ENCODE peak calls at places on chromosomes 13 and 19, in five cellular contexts. S, Y, F, V and J are unnamed samples.

GRCh38 chr19:41421314-41421713 is 5.9 kb downstream of the B3GNT8 start:
- DNase-seq in S (no peak), Y (no peak), F (no peak), V (no peak), J (no peak)

GRCh38 chr13:94710881-94711560 is 1.3 kb downstream of the SOX21 start:
- DNase-seq in S (peak; percentile 5), Y (no peak), F (peak; percentile 17), V (no peak), J (peak; percentile 93)

GRCh38 chr19:43895727-43896126 is 39.4 kb downstream of the ZNF45 start:
- DNase-seq in S (no peak), Y (no peak), F (no peak), V (no peak), J (no peak)

GRCh38 chr13:97369269-97369893 is 64.6 kb upstream of the RAP2A start:
- DNase-seq in S (no peak), Y (no peak), F (no peak), V (no peak), J (no peak)

GRCh38 chr13:30429721-30430694 is 7.7 kb downstream of the UBE2L5 start:
- DNase-seq in S (peak; percentile 76), Y (no peak), F (peak; percentile 92), V (peak; percentile 95), J (no peak)

GRCh38 chr13:22253107-22253506 is 582.2 kb downstream of the FGF9 start:
- DNase-seq in S (no peak), Y (no peak), F (no peak), V (no peak), J (no peak)

GRCh38 chr19:50412419-50412818 is 6.3 kb upstream of the SPIB start:
- DNase-seq in S (no peak), Y (no peak), F (no peak), V (no peak), J (no peak)

GRCh38 chr13:22128413-22129198 is 457.7 kb downstream of the FGF9 start:
- DNase-seq in S (no peak), Y (no peak), F (no peak), V (no peak), J (no peak)

GRCh38 chr19:29731331-29731850 is 16.3 kb upstream of the C19orf12 start:
- DNase-seq in S (no peak), Y (no peak), F (no peak), V (no peak), J (peak; percentile 66)

GRCh38 chr19:782195-783043 is 14.8 kb upstream of the PTBP1 start:
- DNase-seq in S (peak; percentile 89), Y (no peak), F (peak; percentile 46), V (peak; percentile 75), J (peak; percentile 93)

GRCh38 chr19:15331419-15332310 is 674 bp downstream of the BRD4 start:
- DNase-seq in S (peak; percentile 61), Y (peak; percentile 60), F (no peak), V (peak; percentile 33), J (no peak)

GRCh38 chr13:26600345-26600761 is 42.9 kb downstream of the WASF3 start:
- DNase-seq in S (no peak), Y (no peak), F (peak; percentile 6), V (peak; percentile 42), J (no peak)

GRCh38 chr19:44943801-44944249 is 1.8 kb downstream of the APOC4 start:
- DNase-seq in S (no peak), Y (peak; percentile 37), F (no peak), V (no peak), J (no peak)

GRCh38 chr19:41995959-41996797 is 2.1 kb upstream of the ATP1A3 start:
- DNase-seq in S (no peak), Y (no peak), F (no peak), V (no peak), J (no peak)

GRCh38 chr13:72221276-72221962 is 354.4 kb upstream of the DACH1 start:
- DNase-seq in S (peak; percentile 2), Y (no peak), F (peak; percentile 52), V (no peak), J (peak; percentile 72)

GRCh38 chr19:55939206-55939605 is 7.1 kb upstream of the NLRP13 start:
- DNase-seq in S (no peak), Y (no peak), F (no peak), V (no peak), J (no peak)

GRCh38 chr19:58563034-58563573 is 4.7 kb upstream of the UBE2M start:
- DNase-seq in S (peak; percentile 19), Y (peak; percentile 23), F (no peak), V (no peak), J (peak; percentile 84)

GRCh38 chr13:24851546-24851945 is 87.6 kb downstream of the RNF17 start:
- DNase-seq in S (no peak), Y (no peak), F (peak; percentile 90), V (peak; percentile 3), J (no peak)

GRCh38 chr13:40149611-40150283 is 494.3 kb downstream of the COG6 start:
- DNase-seq in S (peak; percentile 95), Y (no peak), F (no peak), V (peak; percentile 91), J (no peak)

GRCh38 chr19:40398417-40399056 is 8.6 kb upstream of the HIPK4 start:
- DNase-seq in S (no peak), Y (peak; percentile 38), F (peak; percentile 68), V (peak; percentile 55), J (no peak)

GRCh38 chr19:39828015-39828633 is 5.8 kb downstream of the DYRK1B start:
- DNase-seq in S (no peak), Y (no peak), F (no peak), V (no peak), J (peak; percentile 86)

GRCh38 chr13:40982772-40983171 is 36.3 kb downstream of the ELF1 start:
- DNase-seq in S (peak; percentile 93), Y (no peak), F (peak; percentile 39), V (peak; percentile 67), J (no peak)

GRCh38 chr13:90105881-90106496 is 1241.5 kb upstream of the MIR17HG start:
- DNase-seq in S (peak; percentile 78), Y (no peak), F (peak; percentile 41), V (peak; percentile 84), J (no peak)

GRCh38 chr19:17073869-17074627 is 1.2 kb downstream of the HAUS8 start:
- DNase-seq in S (no peak), Y (no peak), F (no peak), V (no peak), J (no peak)

GRCh38 chr13:20945952-20946383 is 43.4 kb upstream of the XPO4 start:
- DNase-seq in S (peak; percentile 18), Y (peak; percentile 18), F (no peak), V (peak; percentile 20), J (no peak)

GRCh38 chr19:30851646-30852045 is 479.5 kb downstream of the ZNF536 start:
- DNase-seq in S (no peak), Y (no peak), F (no peak), V (no peak), J (no peak)

GRCh38 chr13:99743079-99743478 is 228.5 kb downstream of the ZIC5 start:
- DNase-seq in S (no peak), Y (no peak), F (no peak), V (no peak), J (no peak)

GRCh38 chr19:33280351-33280921 is 21.9 kb downstream of the CEBPA start:
- DNase-seq in S (no peak), Y (no peak), F (no peak), V (no peak), J (no peak)
- TF ChIP-seq CTCF in S (no peak), Y (no peak), F (no peak), V (no peak), J (no peak)

DNA sequence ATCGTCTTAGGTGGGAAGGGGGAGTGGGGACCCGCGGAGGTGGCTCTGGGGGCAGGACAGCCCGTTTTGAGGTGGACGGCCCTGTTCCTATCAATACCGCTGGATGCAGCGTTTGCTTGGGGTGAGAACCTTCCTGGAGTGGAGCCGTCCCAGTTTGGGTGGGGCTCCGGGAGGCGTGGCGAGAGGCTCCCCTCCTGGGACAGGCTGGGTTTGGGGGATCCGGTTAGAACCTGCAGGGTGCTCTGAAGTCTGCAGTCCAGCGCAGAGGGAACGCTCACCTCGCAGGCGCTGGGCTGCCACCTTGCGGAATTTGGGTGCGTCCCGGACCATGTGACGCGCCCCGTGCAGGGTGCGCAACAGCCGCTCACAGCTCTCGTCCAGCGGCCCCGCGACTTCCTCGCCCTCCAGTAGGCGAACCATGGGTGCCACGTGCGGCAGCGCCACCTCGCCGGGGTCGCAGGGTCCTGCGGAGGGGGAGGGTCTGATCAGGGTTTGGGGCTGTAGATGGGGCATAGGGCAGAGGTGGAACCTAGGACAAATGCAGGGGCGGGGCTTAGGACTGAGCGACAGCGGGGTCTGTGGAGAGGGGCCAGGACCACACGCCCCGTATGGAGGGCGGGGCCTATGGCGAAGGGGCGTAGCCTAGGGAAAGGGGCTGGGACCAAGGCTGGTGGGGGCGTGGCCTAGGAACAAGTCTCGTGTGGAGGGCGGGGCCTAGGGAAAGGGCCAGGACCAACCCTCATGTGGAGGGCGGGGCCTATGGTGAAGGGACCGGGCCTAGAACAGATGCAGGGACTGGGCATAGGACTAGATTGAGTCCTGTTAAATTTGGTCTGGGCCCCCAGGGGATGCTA is 13.8 kb downstream of the SH2D3A start:
- DNase-seq in S (peak; percentile 76), Y (peak; percentile 78), F (peak; percentile 81), V (peak; percentile 59), J (no peak)
- TF ChIP-seq CTCF in S (peak; percentile 28), Y (peak; percentile 63), F (peak; percentile 75), V (no peak), J (peak; percentile 70)

DNA sequence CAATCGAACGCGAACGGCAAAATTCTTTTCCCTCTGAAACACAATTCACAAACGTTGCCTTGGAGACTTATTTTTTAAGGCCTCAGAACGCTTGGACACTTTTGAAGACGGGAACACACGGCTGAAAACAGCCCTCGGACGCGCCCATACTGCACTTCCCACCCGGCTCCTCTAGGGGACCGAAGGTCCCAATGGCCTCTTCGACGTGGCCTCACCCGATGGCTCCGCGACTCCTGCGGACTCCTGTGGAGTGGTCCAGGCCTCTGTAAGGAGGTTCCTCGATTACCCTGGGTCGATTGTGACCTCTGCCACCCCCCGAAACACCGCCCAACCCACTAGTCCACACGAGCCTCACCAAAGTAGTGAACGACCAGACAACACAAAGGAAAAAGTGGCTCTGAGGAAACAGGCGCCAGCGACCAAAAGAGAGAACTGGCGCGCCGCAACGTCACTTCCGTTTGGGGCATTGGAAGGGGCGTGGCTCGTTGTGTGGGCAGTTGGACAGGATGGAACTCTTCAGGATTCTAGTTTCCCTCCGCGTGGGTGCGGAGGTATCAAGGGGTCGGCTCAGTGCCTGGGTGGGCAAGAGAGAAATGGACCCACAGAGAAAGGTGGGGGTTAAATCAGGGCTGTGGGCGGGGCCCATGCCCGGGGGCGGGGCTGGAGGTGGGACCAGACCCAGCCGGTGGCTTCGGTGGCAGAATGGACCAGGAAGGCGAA is at the start of gene ZNF560:
- DNase-seq in S (peak; percentile 2), Y (no peak), F (peak; percentile 27), V (peak; percentile 21), J (no peak)
- TF ChIP-seq CTCF in S (peak; percentile 56), Y (no peak), F (peak; percentile 25), V (peak; percentile 58), J (no peak)

GRCh38 chr13:27774169-27774568 is 18.1 kb upstream of the GSX1 start:
- DNase-seq in S (no peak), Y (no peak), F (no peak), V (no peak), J (no peak)
- TF ChIP-seq CTCF in S (no peak), Y (no peak), F (no peak), V (no peak), J (no peak)

GRCh38 chr19:13031917-13032623 is 36.8 kb downstream of the NFIX start:
- DNase-seq in S (peak; percentile 32), Y (no peak), F (no peak), V (peak; percentile 72), J (no peak)
- TF ChIP-seq CTCF in S (no peak), Y (no peak), F (no peak), V (no peak), J (no peak)

GRCh38 chr19:12052571-12053169 is at the start of gene ZNF878:
- DNase-seq in S (peak; percentile 85), Y (peak; percentile 91), F (peak; percentile 66), V (peak; percentile 86), J (peak; percentile 95)
- TF ChIP-seq CTCF in S (no peak), Y (peak; percentile 32), F (no peak), V (no peak), J (peak; percentile 71)